ENCODE peak calls at places on chromosomes 3 and 15, in ten cellular contexts. P is T1000; O is A549; C is cardiac muscle cell; Z is memory B cell; F is activated naive CD8-positive, alpha-beta T cell treated with anti-CD3 and anti-CD28 coated beads, Interleukin-2, amount 50 U/mL, for 16 hours; M is GM06990; I is NCI-H2171 treated with DMSO at 0.1 percent for 48 hours; E is stimulated activated CD4-positive, alpha-beta T cell treated with anti-CD3 and anti-CD28 coated beads, Interleukin-15, amount 100 ng/mL, for 1 hour; H is HEK293T. L is an unnamed sample.

GRCh38 chr3:21979706-21980105 is 228.7 kb upstream of the ZNF385D start:
- DNase-seq in C (no peak), I (no peak), F (no peak), M (no peak), Z (no peak), H (no peak), O (peak), P (no peak), E (no peak), L (no peak)

GRCh38 chr15:77574521-77575202 is 58.0 kb downstream of the LINGO1 start:
- DNase-seq in P (no peak), M (no peak), I (no peak), O (no peak), H (no peak), E (no peak), F (no peak), Z (no peak), C (no peak), L (no peak)

GRCh38 chr3:64082917-64083587 is 59.8 kb upstream of the PSMD6 start:
- DNase-seq in P (no peak), F (no peak), C (peak), H (no peak), I (no peak), E (no peak), M (no peak), O (no peak), Z (no peak), L (no peak)

GRCh38 chr15:92608866-92609700 is 46.5 kb downstream of the FAM174B start:
- DNase-seq in Z (no peak), C (no peak), H (no peak), E (no peak), M (no peak), O (no peak), F (no peak), P (no peak), I (no peak), L (peak)

GRCh38 chr15:59691194-59691805 is 2.2 kb upstream of the BNIP2 start:
- DNase-seq in P (no peak), H (no peak), E (no peak), M (peak), C (peak), Z (peak), I (peak), O (peak), F (no peak), L (no peak)

GRCh38 chr3:18445421-18446066 is 20.4 kb upstream of the SATB1 start:
- DNase-seq in Z (peak), H (no peak), C (no peak), I (peak), O (no peak), P (no peak), M (peak), F (no peak), E (peak), L (no peak)

GRCh38 chr3:34256021-34256420 is 457.6 kb downstream of the PDCD6IP start:
- DNase-seq in M (no peak), Z (no peak), F (no peak), H (no peak), O (no peak), I (no peak), E (no peak), C (no peak), P (no peak), L (no peak)

GRCh38 chr3:19934098-19934566 is at the start of gene EFHB:
- DNase-seq in I (peak), Z (no peak), F (no peak), M (no peak), C (peak), O (peak), P (no peak), E (no peak), H (peak), L (peak)

GRCh38 chr3:160956785-160957184 is 148.4 kb downstream of the B3GALNT1 start:
- DNase-seq in H (no peak), P (no peak), Z (no peak), E (no peak), F (no peak), I (no peak), C (peak), M (peak), O (no peak), L (no peak)

GRCh38 chr3:56621686-56622085 is 61.4 kb downstream of the TASOR start:
- DNase-seq in O (no peak), M (no peak), F (no peak), E (no peak), Z (no peak), P (no peak), I (no peak), H (no peak), C (no peak), L (no peak)